ENCODE peak calls at places on chromosomes 13 and 19, in five cellular contexts. A, K, L, Z and D are unnamed samples.
A peak's percentile ranks its signal among the peaks of the same experiment; 100 is the strongest.

GRCh38 chr19:58059681-58060080 is 599 bp downstream of the ZNF135 start:
- DNase-seq in A (no peak), K (no peak), L (peak; percentile 66), Z (no peak), D (no peak)

GRCh38 chr19:9009935-9010651 is at the start of gene MUC16:
- DNase-seq in A (no peak), K (no peak), L (no peak), Z (no peak), D (no peak)

GRCh38 chr13:104841110-104841509 is 1694.4 kb downstream of the EFNB2 start:
- DNase-seq in A (no peak), K (no peak), L (no peak), Z (no peak), D (no peak)

GRCh38 chr19:47529018-47529742 is 14.3 kb upstream of the NAPA start:
- DNase-seq in A (no peak), K (no peak), L (no peak), Z (no peak), D (no peak)

GRCh38 chr13:73060251-73061160 is 1.7 kb downstream of the KLF5 start:
- DNase-seq in A (peak; percentile 75), K (no peak), L (no peak), Z (no peak), D (peak; percentile 82)

GRCh38 chr19:46551175-46551574 is 50.0 kb upstream of the CALM3 start:
- DNase-seq in A (no peak), K (no peak), L (no peak), Z (no peak), D (no peak)

GRCh38 chr13:41502676-41503075 is 45.3 kb downstream of the RGCC start:
- DNase-seq in A (no peak), K (no peak), L (no peak), Z (no peak), D (no peak)

GRCh38 chr19:18373892-18374629 is 11.9 kb upstream of the GDF15 start:
- DNase-seq in A (peak; percentile 99), K (peak; percentile 20), L (peak; percentile 87), Z (peak; percentile 64), D (peak; percentile 99)

GRCh38 chr19:46487802-46488445 is 7.7 kb downstream of the PNMA8B start:
- DNase-seq in A (peak; percentile 78), K (peak; percentile 66), L (peak; percentile 92), Z (peak; percentile 96), D (peak; percentile 63)

GRCh38 chr13:95341441-95341840 is 40.2 kb upstream of the ABCC4 start:
- DNase-seq in A (peak; percentile 15), K (no peak), L (no peak), Z (no peak), D (no peak)

GRCh38 chr13:48873598-48873997 is 102.1 kb upstream of the FNDC3A start:
- DNase-seq in A (peak; percentile 11), K (no peak), L (no peak), Z (no peak), D (peak; percentile 59)

GRCh38 chr19:46426506-46427162 is 2.1 kb downstream of the PNMA8C start:
- DNase-seq in A (peak; percentile 88), K (no peak), L (peak; percentile 88), Z (peak; percentile 83), D (peak; percentile 68)

GRCh38 chr19:5624741-5625140 is 1.9 kb downstream of the SAFB start:
- DNase-seq in A (no peak), K (no peak), L (no peak), Z (no peak), D (no peak)

GRCh38 chr19:2491130-2491801 is 15.3 kb downstream of the GADD45B start:
- DNase-seq in A (peak; percentile 86), K (no peak), L (peak; percentile 90), Z (no peak), D (peak; percentile 84)

GRCh38 chr13:102020611-102021216 is 381.1 kb downstream of the FGF14 start:
- DNase-seq in A (peak; percentile 20), K (no peak), L (no peak), Z (no peak), D (no peak)

GRCh38 chr19:33133438-33134031 is 1.6 kb downstream of the WDR88 start:
- DNase-seq in A (peak; percentile 25), K (no peak), L (no peak), Z (no peak), D (no peak)

GRCh38 chr19:18425515-18426415 is 6.6 kb downstream of the SSBP4 start:
- DNase-seq in A (peak; percentile 74), K (no peak), L (peak; percentile 75), Z (no peak), D (peak; percentile 62)

GRCh38 chr19:30546332-30546731 is 174.1 kb downstream of the ZNF536 start:
- DNase-seq in A (no peak), K (no peak), L (no peak), Z (no peak), D (no peak)

GRCh38 chr13:100234006-100234405 is 145.1 kb downstream of the PCCA start:
- DNase-seq in A (no peak), K (no peak), L (no peak), Z (no peak), D (no peak)

GRCh38 chr19:40601061-40601973 is at the start of gene LTBP4:
- DNase-seq in A (peak; percentile 46), K (no peak), L (peak; percentile 94), Z (no peak), D (no peak)

GRCh38 chr19:1905863-1906375 is 720 bp downstream of the ADAT3 start:
- DNase-seq in A (no peak), K (no peak), L (no peak), Z (no peak), D (no peak)

GRCh38 chr19:7943444-7944176 is at the start of gene TIMM44:
- DNase-seq in A (peak; percentile 100), K (peak; percentile 95), L (peak; percentile 98), Z (peak; percentile 95), D (peak; percentile 99)
- TF ChIP-seq CTCF in A (no peak), K (no peak), L (no peak), Z (no peak), D (no peak)

GRCh38 chr13:113612626-113613025 is 28.1 kb downstream of the TFDP1 start:
- DNase-seq in A (no peak), K (no peak), L (no peak), Z (no peak), D (no peak)
- TF ChIP-seq CTCF in A (no peak), K (no peak), L (no peak), Z (no peak), D (no peak)

GRCh38 chr13:26629260-26629659 is 71.8 kb downstream of the WASF3 start:
- DNase-seq in A (no peak), K (no peak), L (no peak), Z (no peak), D (no peak)

GRCh38 chr13:26624572-26624971 is 67.1 kb downstream of the WASF3 start:
- DNase-seq in A (no peak), K (no peak), L (no peak), Z (no peak), D (no peak)

GRCh38 chr13:26623125-26623524 is 65.6 kb downstream of the WASF3 start:
- DNase-seq in A (no peak), K (no peak), L (no peak), Z (no peak), D (no peak)

DNA sequence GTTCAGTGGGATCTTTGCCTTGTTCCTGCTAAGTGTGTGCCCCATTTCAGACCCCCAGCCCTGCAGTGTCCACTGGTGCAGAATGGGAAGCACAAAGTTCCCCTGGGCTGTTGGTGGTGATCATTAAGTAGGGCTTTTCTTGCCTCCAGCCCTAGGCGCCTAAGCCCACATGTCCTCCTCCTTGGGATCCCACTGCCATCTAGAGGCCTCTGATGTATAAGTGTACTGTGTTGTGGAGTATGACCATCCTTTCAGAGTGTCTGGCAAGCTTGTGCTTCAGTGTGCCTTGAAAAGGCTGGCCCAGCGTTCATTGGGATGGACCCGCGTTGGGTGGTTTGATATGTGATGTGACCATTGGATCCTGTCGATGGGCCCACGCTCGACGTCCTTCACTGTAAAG is 71.2 kb downstream of the WASF3 start:
- DNase-seq in A (peak; percentile 40), K (no peak), L (no peak), Z (no peak), D (peak; percentile 40)
- TF ChIP-seq CTCF in A (peak; percentile 33), K (no peak), L (no peak), Z (no peak), D (peak; percentile 42)

DNA sequence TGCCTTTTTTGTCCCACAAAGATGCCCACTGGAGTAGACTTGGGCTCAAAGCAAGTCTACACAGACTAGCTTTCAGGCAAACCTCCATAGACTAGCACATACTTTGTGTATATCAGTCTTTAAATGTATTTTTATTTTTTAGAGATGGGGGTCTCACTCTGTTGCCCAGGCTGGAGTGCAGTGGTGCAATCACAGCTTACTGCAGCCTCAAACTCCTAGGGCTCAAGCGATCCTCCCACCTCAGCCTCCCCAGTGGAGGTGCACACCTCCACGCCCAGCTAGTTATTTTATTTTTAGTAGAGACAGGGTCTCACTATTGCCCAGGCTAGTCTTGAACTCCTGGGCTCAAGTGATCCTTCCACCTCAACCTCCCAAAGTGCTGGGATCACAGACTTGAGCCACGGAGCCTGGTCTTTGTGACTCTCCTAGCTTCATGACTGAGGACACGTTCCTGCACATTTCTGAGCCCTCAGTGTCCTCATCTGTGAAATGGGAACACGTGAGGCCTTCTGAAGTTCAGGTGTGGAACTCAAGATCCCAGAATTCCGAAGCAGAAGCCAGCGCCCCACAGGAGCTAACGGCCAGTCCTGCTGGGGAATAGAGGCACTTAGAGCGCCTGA is 5.1 kb upstream of the TPM4 start:
- DNase-seq in A (no peak), K (no peak), L (no peak), Z (no peak), D (no peak)
- TF ChIP-seq CTCF in A (no peak), K (no peak), L (no peak), Z (no peak), D (no peak)

GRCh38 chr13:87810391-87810801 is 139.2 kb downstream of the SLITRK5 start:
- DNase-seq in A (no peak), K (no peak), L (peak; percentile 31), Z (no peak), D (no peak)
- TF ChIP-seq CTCF in A (no peak), K (no peak), L (no peak), Z (peak; percentile 33), D (no peak)